ENCODE peak calls at places on chromosomes 5 and 9, in seven cellular contexts. U is GM12878, J is adrenal gland, H is upper lobe of left lung, X is mammary epithelial cell, E is colonic mucosa, W is small intestine. S is an unnamed sample. For H3K4me1, the result is how much of the 10 kb centered on the place peaks cover.

GRCh38 chr9:101737705-101738565 is 512 bp downstream of the GRIN3A start:
- DNase-seq in U (no peak), J (no peak), H (no peak), X (peak), E (no peak), W (no peak), S (no peak)

GRCh38 chr9:72585737-72586136 is 64.3 kb downstream of the TMC1 start:
- DNase-seq in U (no peak), J (no peak), H (peak), X (peak), E (no peak), W (no peak), S (no peak)

GRCh38 chr9:70988551-70988950 is 132.9 kb downstream of the TRPM3 start:
- DNase-seq in U (no peak), J (no peak), H (no peak), X (no peak), E (no peak), W (no peak), S (no peak)

GRCh38 chr5:73303139-73304079 is 130.4 kb downstream of the TMEM174 start:
- DNase-seq in U (no peak), J (no peak), H (no peak), X (no peak), E (peak), W (no peak), S (no peak)

GRCh38 chr9:104855837-104856236 is 72.1 kb downstream of the ABCA1 start:
- DNase-seq in U (no peak), J (no peak), H (no peak), X (no peak), E (no peak), W (no peak), S (no peak)

GRCh38 chr9:85156652-85157051 is 487.1 kb downstream of the NTRK2 start:
- DNase-seq in U (no peak), J (no peak), H (no peak), X (no peak), E (no peak), W (no peak), S (no peak)

GRCh38 chr5:84274585-84275468 is 109.9 kb downstream of the EDIL3 start:
- DNase-seq in U (no peak), J (peak), H (peak), X (peak), E (peak), W (peak), S (no peak)

GRCh38 chr5:37842048-37842447 is 2.2 kb upstream of the GDNF start:
- DNase-seq in U (no peak), J (no peak), H (no peak), X (no peak), E (no peak), W (no peak), S (no peak)

GRCh38 chr9:123365287-123365880 is 9.4 kb downstream of the CRB2 start:
- DNase-seq in U (no peak), J (no peak), H (no peak), X (no peak), E (no peak), W (no peak), S (no peak)

GRCh38 chr5:124990723-124991122 is 244.3 kb upstream of the ZNF608 start:
- DNase-seq in U (no peak), J (no peak), H (no peak), X (no peak), E (peak), W (peak), S (no peak)

GRCh38 chr5:132063090-132063911 is 2.8 kb downstream of the IL3 start:
- DNase-seq in U (peak), J (peak), H (peak), X (peak), E (peak), W (peak), S (peak)

GRCh38 chr9:75891277-75892167 is 1.0 kb downstream of the PCSK5 start:
- DNase-seq in U (no peak), J (peak), H (peak), X (peak), E (peak), W (peak), S (no peak)

GRCh38 chr9:948497-948896 is 28.0 kb upstream of the DMRT3 start:
- DNase-seq in U (no peak), J (no peak), H (peak), X (no peak), E (no peak), W (no peak), S (no peak)

GRCh38 chr5:174317261-174317894 is 271.9 kb downstream of the NSG2 start:
- DNase-seq in U (no peak), J (peak), H (no peak), X (peak), E (no peak), W (peak), S (no peak)

GRCh38 chr9:79360387-79361347 is 211.1 kb upstream of the TLE4 start:
- DNase-seq in U (no peak), J (no peak), H (no peak), X (no peak), E (no peak), W (no peak), S (no peak)

GRCh38 chr5:170420809-170421412 is 31.7 kb upstream of the KCNMB1 start:
- DNase-seq in U (no peak), J (peak), H (peak), X (peak), E (peak), W (peak), S (no peak)

GRCh38 chr9:76901801-76902200 is 4.1 kb downstream of the PRUNE2 start:
- DNase-seq in U (no peak), J (no peak), H (no peak), X (no peak), E (peak), W (no peak), S (no peak)

GRCh38 chr9:72390896-72391295 is 25.9 kb upstream of the ZFAND5 start:
- DNase-seq in U (no peak), J (no peak), H (no peak), X (peak), E (no peak), W (no peak), S (no peak)

GRCh38 chr5:87780831-87781760 is 368.4 kb upstream of the CCNH start:
- DNase-seq in U (peak), J (peak), H (peak), X (peak), E (peak), W (peak), S (peak)

GRCh38 chr5:135667662-135668061 is 88.9 kb upstream of the CXCL14 start:
- DNase-seq in U (no peak), J (no peak), H (no peak), X (peak), E (no peak), W (no peak), S (no peak)

GRCh38 chr5:68285857-68286611 is 70.5 kb downstream of the PIK3R1 start:
- DNase-seq in U (no peak), J (no peak), H (no peak), X (no peak), E (peak), W (peak), S (no peak)

GRCh38 chr9:5817776-5818336 is 15.1 kb downstream of the ERMP1 start:
- DNase-seq in U (no peak), J (peak), H (no peak), X (peak), E (no peak), W (no peak), S (no peak)

GRCh38 chr9:113997610-113998009 is 80.5 kb downstream of the AMBP start:
- DNase-seq in U (no peak), J (peak), H (peak), X (no peak), E (no peak), W (no peak), S (no peak)

GRCh38 chr9:121721770-121722169 is 70.3 kb downstream of the DAB2IP start:
- DNase-seq in U (no peak), J (no peak), H (no peak), X (no peak), E (no peak), W (no peak), S (no peak)

GRCh38 chr5:125868035-125868434 is 555.2 kb upstream of the GRAMD2B start:
- DNase-seq in U (no peak), J (no peak), H (no peak), X (peak), E (no peak), W (no peak), S (no peak)

GRCh38 chr9:81604306-81605153 is 84.8 kb downstream of the TLE1 start:
- DNase-seq in U (no peak), J (no peak), H (no peak), X (no peak), E (no peak), W (no peak), S (no peak)

GRCh38 chr5:76386360-76386759 is 16.7 kb upstream of the IQGAP2 start:
- DNase-seq in U (no peak), J (peak), H (peak), X (no peak), E (peak), W (peak), S (no peak)

GRCh38 chr5:5453131-5453530 is 30.7 kb downstream of the ICE1 start:
- DNase-seq in U (no peak), J (no peak), H (no peak), X (no peak), E (no peak), W (no peak), S (no peak)

GRCh38 chr9:118693645-118694044 is 675.6 kb downstream of the BRINP1 start:
- DNase-seq in U (no peak), J (no peak), H (no peak), X (peak), E (no peak), W (no peak), S (no peak)

GRCh38 chr9:108410161-108410560 is 445.6 kb downstream of the ACTL7B start:
- DNase-seq in U (no peak), J (no peak), H (no peak), X (no peak), E (no peak), W (no peak), S (no peak)

GRCh38 chr5:88602584-88602983 is 280.4 kb downstream of the MEF2C start:
- DNase-seq in U (no peak), J (peak), H (no peak), X (no peak), E (peak), W (peak), S (no peak)

GRCh38 chr5:15524712-15525111 is 24.7 kb downstream of the FBXL7 start:
- DNase-seq in U (no peak), J (no peak), H (no peak), X (no peak), E (no peak), W (no peak), S (no peak)

GRCh38 chr5:30620481-30621085 is 572.9 kb upstream of the CDH6 start:
- DNase-seq in U (no peak), J (no peak), H (no peak), X (no peak), E (no peak), W (no peak), S (no peak)

GRCh38 chr9:130689937-130690700 is 3.5 kb upstream of the EXOSC2 start:
- DNase-seq in U (peak), J (peak), H (peak), X (peak), E (peak), W (peak), S (no peak)

GRCh38 chr5:179376701-179377420 is 31.6 kb upstream of the ADAMTS2 start:
- DNase-seq in U (no peak), J (no peak), H (peak), X (no peak), E (no peak), W (no peak), S (no peak)

GRCh38 chr5:71783891-71784290 is 64.8 kb downstream of the CARTPT start:
- DNase-seq in U (no peak), J (no peak), H (no peak), X (peak), E (no peak), W (no peak), S (no peak)

GRCh38 chr5:67731886-67732285 is 483.7 kb upstream of the PIK3R1 start:
- DNase-seq in U (no peak), J (no peak), H (no peak), X (no peak), E (no peak), W (no peak), S (no peak)

GRCh38 chr9:129138144-129138462 is 26.9 kb downstream of the PTPA start:
- DNase-seq in U (no peak), J (no peak), H (no peak), X (no peak), E (no peak), W (no peak), S (no peak)

GRCh38 chr9:129139993-129140396 is 28.8 kb downstream of the PTPA start:
- DNase-seq in U (peak), J (peak), H (peak), X (peak), E (peak), W (peak), S (peak)

GRCh38 chr9:129137292-129138143 is 26.3 kb downstream of the PTPA start:
- DNase-seq in U (no peak), J (no peak), H (no peak), X (no peak), E (no peak), W (no peak), S (no peak)

GRCh38 chr9:129139233-129139992 is 28.2 kb downstream of the PTPA start:
- DNase-seq in U (peak), J (peak), H (peak), X (peak), E (peak), W (peak), S (peak)

DNA sequence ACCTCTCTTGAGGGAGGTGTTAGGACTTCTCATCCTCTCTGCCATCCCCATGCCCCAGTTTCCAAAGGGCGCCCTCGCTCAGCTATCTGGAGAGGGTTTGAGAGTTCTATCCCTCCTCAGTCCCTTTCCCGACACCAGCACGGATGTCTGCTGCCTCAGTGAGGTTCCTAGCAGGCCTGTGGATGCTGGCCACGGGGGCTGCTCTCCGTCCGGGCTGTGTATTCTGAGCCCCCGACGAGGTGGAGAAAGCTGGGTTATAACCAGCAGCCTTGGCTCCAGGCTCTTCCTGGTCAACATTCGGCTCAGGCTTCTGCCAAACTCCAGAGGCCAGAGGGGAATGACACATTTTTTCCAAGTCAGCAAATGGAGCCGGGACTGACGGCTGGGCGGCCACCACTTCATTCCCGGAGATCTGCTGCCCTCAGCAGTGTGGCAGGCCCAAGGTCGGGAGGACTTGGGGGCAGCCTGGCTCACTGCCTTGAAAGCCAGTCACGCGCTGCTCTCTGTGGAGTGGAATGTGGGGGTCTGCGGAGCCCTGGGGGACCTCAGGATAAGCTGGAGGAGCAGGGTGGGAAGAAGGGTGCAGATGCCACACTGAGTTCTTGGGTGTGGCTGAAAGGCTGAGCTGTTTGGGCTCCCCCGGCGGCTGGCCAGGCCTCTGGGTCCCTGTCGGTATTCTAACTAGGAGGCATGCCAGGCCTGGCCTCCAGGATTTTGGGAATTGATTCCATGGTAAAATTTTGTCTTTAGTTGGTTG is 27.4 kb downstream of the PTPA start:
- DNase-seq in U (no peak), J (peak), H (peak), X (peak), E (peak), W (no peak), S (no peak)
- H3K4me1 ChIP-seq in U (under half), J (half or more), H (half or more), X (under half), E (under half), W (under half), S (under half)

DNA sequence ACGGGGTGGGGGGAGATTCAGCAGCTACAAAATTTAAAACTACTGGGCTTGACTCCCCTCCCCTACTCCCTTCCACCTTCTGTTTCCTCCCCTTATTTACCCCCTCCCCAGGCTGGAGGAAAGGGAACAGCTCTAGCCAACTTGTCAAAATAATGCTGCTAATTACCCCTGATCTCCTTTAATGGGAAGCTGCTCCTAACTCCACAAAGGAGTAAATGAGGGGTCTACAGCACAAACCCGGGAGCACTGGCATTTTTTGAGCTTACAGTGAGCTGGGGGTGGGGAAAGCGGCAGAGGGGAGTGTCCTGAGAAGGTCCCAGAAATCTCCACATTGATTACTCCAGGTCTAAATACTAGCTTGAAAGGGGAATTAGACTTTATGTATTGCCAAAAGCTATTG is 3.0 kb downstream of the PTCH1 start:
- DNase-seq in U (no peak), J (no peak), H (no peak), X (no peak), E (no peak), W (no peak), S (no peak)
- H3K4me3 ChIP-seq in U (no peak), J (no peak), H (no peak), X (no peak), E (no peak), W (no peak), S (no peak)

GRCh38 chr5:81665795-81666194 is 85.1 kb downstream of the SSBP2 start:
- DNase-seq in U (no peak), J (no peak), H (no peak), X (no peak), E (no peak), W (no peak), S (no peak)
- H3K27ac ChIP-seq in U (no peak), J (no peak), H (no peak), X (no peak), E (no peak), W (no peak), S (no peak)

GRCh38 chr5:116494784-116495480 is 79.7 kb downstream of the SEMA6A start:
- DNase-seq in U (no peak), J (no peak), H (no peak), X (no peak), E (no peak), W (no peak), S (no peak)
- H3K4me1 ChIP-seq in U (under half), J (under half), H (under half), X (under half), E (under half), W (under half), S (under half)

GRCh38 chr5:150131461-150131860 is 24.2 kb downstream of the PDGFRB start:
- DNase-seq in U (no peak), J (no peak), H (no peak), X (no peak), E (no peak), W (no peak), S (no peak)
- H3K4me3 ChIP-seq in U (no peak), J (no peak), H (no peak), X (no peak), E (no peak), W (no peak), S (no peak)

GRCh38 chr9:12813533-12813932 is 38.7 kb downstream of the LURAP1L start:
- DNase-seq in U (no peak), J (no peak), H (no peak), X (no peak), E (no peak), W (no peak), S (no peak)
- H3K27ac ChIP-seq in U (no peak), J (peak), H (peak), X (peak), E (peak), W (no peak), S (no peak)

GRCh38 chr5:181221105-181221791 is 1.8 kb upstream of the TRIM41 start:
- DNase-seq in U (peak), J (peak), H (peak), X (no peak), E (no peak), W (peak), S (peak)

GRCh38 chr5:181217805-181218065 is 5.3 kb upstream of the TRIM41 start:
- DNase-seq in U (no peak), J (no peak), H (no peak), X (no peak), E (peak), W (peak), S (peak)

GRCh38 chr5:181218795-181219124 is 4.3 kb upstream of the TRIM41 start:
- DNase-seq in U (no peak), J (no peak), H (no peak), X (no peak), E (no peak), W (no peak), S (no peak)

GRCh38 chr5:181220178-181220515 is 2.9 kb upstream of the TRIM41 start:
- DNase-seq in U (no peak), J (no peak), H (no peak), X (no peak), E (no peak), W (no peak), S (no peak)

GRCh38 chr5:181219262-181220177 is 3.6 kb upstream of the TRIM41 start:
- DNase-seq in U (no peak), J (no peak), H (no peak), X (no peak), E (no peak), W (no peak), S (no peak)
- H3K4me1 ChIP-seq in U (under half), J (under half), H (under half), X (under half), E (under half), W (under half), S (under half)

S was measured in effector memory CD4-positive, alpha-beta T cell.